ENCODE peak calls at places on chromosomes 7 and 10, in ten cellular contexts. P is foreskin fibroblast; K is lower leg skin; S is pancreas; G is stimulated activated CD4-positive, alpha-beta T cell treated with anti-CD3 and anti-CD28 coated beads, Interleukin-15, amount 100 ng/mL, for 1 hour; R is caudate nucleus; V is AG04450; Y is ELR; M is fibroblast of mammary gland; U is astrocyte of the cerebellum. J is an unnamed sample.

GRCh38 chr7:29920491-29920890 is 69.1 kb downstream of the SCRN1 start:
- DNase-seq in P (no peak), K (no peak), S (no peak), G (no peak), R (peak), V (no peak), Y (no peak), M (no peak), U (no peak), J (no peak)

GRCh38 chr7:20199015-20199737 is 18.0 kb downstream of the MACC1 start:
- DNase-seq in P (peak), K (no peak), S (peak), G (no peak), R (no peak), V (peak), Y (peak), M (peak), U (no peak), J (peak)

GRCh38 chr7:151689196-151689971 is 169.7 kb upstream of the RHEB start:
- DNase-seq in P (no peak), K (no peak), S (peak), G (no peak), R (peak), V (no peak), Y (no peak), M (no peak), U (no peak), J (no peak)

GRCh38 chr10:70232155-70232858 is 922 bp downstream of the PPA1 start:
- DNase-seq in P (no peak), K (no peak), S (peak), G (peak), R (peak), V (no peak), Y (peak), M (peak), U (no peak), J (peak)

GRCh38 chr10:72764151-72764550 is 72.2 kb downstream of the MCU start:
- DNase-seq in P (peak), K (no peak), S (no peak), G (no peak), R (no peak), V (peak), Y (peak), M (peak), U (peak), J (peak)

GRCh38 chr10:69048103-69048502 is 39.8 kb upstream of the SRGN start:
- DNase-seq in P (peak), K (peak), S (no peak), G (no peak), R (no peak), V (no peak), Y (peak), M (peak), U (no peak), J (no peak)

GRCh38 chr10:13158401-13158800 is 3.0 kb upstream of the MCM10 start:
- DNase-seq in P (no peak), K (no peak), S (peak), G (no peak), R (no peak), V (no peak), Y (no peak), M (no peak), U (no peak), J (no peak)

GRCh38 chr7:151657173-151657572 is 137.5 kb upstream of the RHEB start:
- DNase-seq in P (no peak), K (peak), S (no peak), G (no peak), R (no peak), V (no peak), Y (no peak), M (no peak), U (no peak), J (no peak)

GRCh38 chr10:11782793-11783557 is 40.2 kb upstream of the PROSER2 start:
- DNase-seq in P (peak), K (no peak), S (no peak), G (no peak), R (no peak), V (peak), Y (peak), M (peak), U (peak), J (peak)

GRCh38 chr10:61793760-61794713 is 107.5 kb upstream of the ARID5B start:
- DNase-seq in P (peak), K (no peak), S (no peak), G (no peak), R (no peak), V (no peak), Y (peak), M (peak), U (peak), J (peak)

GRCh38 chr10:36441557-36441956 is 683.8 kb upstream of the ANKRD30A start:
- DNase-seq in P (no peak), K (no peak), S (no peak), G (no peak), R (no peak), V (no peak), Y (no peak), M (no peak), U (no peak), J (peak)

GRCh38 chr10:132716691-132717490 is 69.1 kb downstream of the NKX6-2 start:
- DNase-seq in P (no peak), K (peak), S (no peak), G (no peak), R (no peak), V (no peak), Y (no peak), M (no peak), U (no peak), J (no peak)

GRCh38 chr7:22945584-22945983 is 68.3 kb downstream of the HYCC1 start:
- DNase-seq in P (no peak), K (no peak), S (no peak), G (no peak), R (no peak), V (no peak), Y (no peak), M (peak), U (no peak), J (no peak)

GRCh38 chr7:144158861-144159260 is 24.4 kb upstream of the CTAGE4 start:
- DNase-seq in P (no peak), K (no peak), S (no peak), G (no peak), R (no peak), V (no peak), Y (no peak), M (no peak), U (no peak), J (no peak)

GRCh38 chr10:69645751-69646687 is 16.0 kb downstream of the FAM241B start:
- DNase-seq in P (no peak), K (peak), S (no peak), G (no peak), R (no peak), V (no peak), Y (no peak), M (no peak), U (no peak), J (no peak)

GRCh38 chr7:151110941-151111645 is 24.8 kb downstream of the AGAP3 start:
- DNase-seq in P (peak), K (peak), S (peak), G (peak), R (peak), V (no peak), Y (peak), M (peak), U (no peak), J (peak)

J was measured in Caki2.